ENCODE peak calls at places on chromosome 7, in ten cellular contexts. X, W, N, C, E, L, U, M, F and D are unnamed samples.

GRCh38 chr7:41437257-41438196 is 265.4 kb downstream of the INHBA start:
- DNase-seq in X (peak; percentile 62), E (no peak), U (no peak), M (no peak), F (no peak), L (no peak), C (no peak), N (no peak), W (no peak), D (no peak)

GRCh38 chr7:106393564-106393963 is 108.8 kb upstream of the NAMPT start:
- DNase-seq in X (no peak), C (no peak), U (no peak), W (no peak), N (no peak), M (no peak), E (no peak), L (no peak), F (no peak), D (no peak)

GRCh38 chr7:16590424-16590823 is 55.1 kb downstream of the ANKMY2 start:
- DNase-seq in W (no peak), X (no peak), L (no peak), C (no peak), M (no peak), U (no peak), E (no peak), N (no peak), F (no peak), D (no peak)

GRCh38 chr7:81630600-81630999 is 139.2 kb downstream of the HGF start:
- DNase-seq in U (no peak), N (no peak), E (no peak), W (no peak), L (no peak), C (no peak), M (no peak), X (no peak), F (no peak), D (no peak)

GRCh38 chr7:40232242-40232929 is 97.6 kb downstream of the SUGCT start:
- DNase-seq in X (peak; percentile 55), U (no peak), E (no peak), W (no peak), M (peak; percentile 86), N (peak; percentile 41), C (no peak), L (no peak), F (peak; percentile 57), D (no peak)

GRCh38 chr7:17903337-17903736 is 37.0 kb downstream of the SNX13 start:
- DNase-seq in W (no peak), E (no peak), C (no peak), M (no peak), L (no peak), N (no peak), X (no peak), F (no peak), U (no peak), D (no peak)

GRCh38 chr7:139745330-139746143 is 32.3 kb downstream of the HIPK2 start:
- DNase-seq in U (no peak), W (no peak), E (peak; percentile 44), X (no peak), C (peak; percentile 55), F (peak; percentile 45), L (no peak), M (no peak), N (no peak), D (no peak)

GRCh38 chr7:103132995-103133688 is 15.8 kb downstream of the NAPEPLD start:
- DNase-seq in X (no peak), W (no peak), E (no peak), N (no peak), C (no peak), F (no peak), M (no peak), U (no peak), L (no peak), D (no peak)

GRCh38 chr7:2734084-2734601 is 46.1 kb downstream of the AMZ1 start:
- DNase-seq in N (no peak), L (peak; percentile 73), C (no peak), E (no peak), M (no peak), W (peak; percentile 18), X (no peak), U (peak; percentile 25), F (no peak), D (no peak)

GRCh38 chr7:105006367-105007139 is 7.5 kb upstream of the KMT2E start:
- DNase-seq in E (no peak), M (no peak), X (peak; percentile 20), C (no peak), F (no peak), U (no peak), W (peak; percentile 61), L (no peak), N (peak; percentile 59), D (no peak)

GRCh38 chr7:93623816-93624215 is 49.3 kb upstream of the CALCR start:
- DNase-seq in F (no peak), L (no peak), X (no peak), N (no peak), U (no peak), C (no peak), M (no peak), E (no peak), W (no peak), D (no peak)

GRCh38 chr7:15914611-15915010 is 228.1 kb upstream of the MEOX2 start:
- DNase-seq in W (no peak), F (no peak), L (no peak), N (no peak), M (no peak), U (no peak), E (no peak), C (no peak), X (no peak), D (no peak)

GRCh38 chr7:149293338-149293737 is 31.3 kb downstream of the ZNF783 start:
- DNase-seq in M (no peak), F (no peak), X (no peak), L (no peak), W (no peak), U (no peak), N (no peak), E (no peak), C (no peak), D (no peak)

GRCh38 chr7:102978280-102978679 is 65.5 kb downstream of the LRRC17 start:
- DNase-seq in F (no peak), L (peak; percentile 71), N (no peak), C (peak; percentile 49), U (peak; percentile 62), X (peak; percentile 74), E (no peak), W (peak; percentile 69), M (peak; percentile 90), D (no peak)

GRCh38 chr7:52017802-52018679 is 701.4 kb upstream of the COBL start:
- DNase-seq in N (peak; percentile 36), F (peak; percentile 13), X (no peak), W (peak; percentile 62), C (no peak), L (no peak), U (no peak), E (no peak), M (no peak), D (no peak)
- TF ChIP-seq CTCF in N (peak; percentile 42), F (peak; percentile 39), X (peak; percentile 2), W (no peak), C (no peak), L (no peak), U (no peak), E (no peak), M (no peak), D (peak; percentile 32)

DNA sequence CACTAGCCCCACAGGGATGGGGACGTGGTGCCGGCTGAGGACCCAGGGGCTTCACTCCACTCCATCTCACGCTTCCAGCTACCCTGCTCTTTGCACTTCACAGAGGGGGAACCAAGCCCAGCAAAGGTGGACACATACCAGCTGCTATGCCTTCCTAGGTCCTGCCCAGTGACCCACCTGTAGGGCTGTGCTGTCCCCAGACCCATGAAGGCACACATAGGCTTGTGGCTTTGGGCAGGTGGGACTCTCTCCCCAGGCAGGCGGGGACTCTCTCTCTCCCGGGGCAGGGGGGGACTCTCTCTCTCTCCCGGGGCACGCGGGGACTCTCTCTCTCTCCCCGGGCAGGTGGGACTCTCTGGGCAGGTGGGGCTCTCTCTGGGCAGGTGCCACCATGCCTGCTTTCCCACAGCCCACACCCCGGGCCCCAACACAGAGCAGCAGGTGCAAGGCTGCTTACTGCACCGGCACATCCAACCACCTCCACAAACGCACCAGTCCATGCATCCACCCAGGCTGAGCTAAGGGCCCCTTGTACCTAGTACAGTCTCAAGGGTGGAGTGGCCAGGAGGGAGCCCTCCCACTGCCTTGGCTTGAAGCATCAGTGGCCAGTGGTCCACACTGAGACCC is 13.8 kb upstream of the GPR146 start:
- DNase-seq in M (no peak), U (no peak), W (no peak), E (no peak), L (peak; percentile 31), F (no peak), N (no peak), C (no peak), X (no peak), D (no peak)
- H3K36me3 ChIP-seq in M (no peaks in the 10 kb centered on the region), U (no peaks in the 10 kb centered on the region), W (peaks cover 6% of the 10 kb centered on the region), E (peaks cover 8% of the 10 kb centered on the region), L (no peaks in the 10 kb centered on the region), F (peaks cover 9% of the 10 kb centered on the region), N (no peaks in the 10 kb centered on the region), C (no peaks in the 10 kb centered on the region), X (peaks cover 3% of the 10 kb centered on the region), D (peaks cover 9% of the 10 kb centered on the region)

GRCh38 chr7:151744656-151745055 is 132.3 kb downstream of the PRKAG2 start:
- DNase-seq in C (no peak), L (no peak), M (no peak), X (no peak), W (no peak), N (no peak), U (no peak), F (no peak), E (no peak), D (no peak)

GRCh38 chr7:151742713-151743480 is 134.0 kb downstream of the PRKAG2 start:
- DNase-seq in U (no peak), C (no peak), L (no peak), N (no peak), X (no peak), F (no peak), W (no peak), M (no peak), E (peak; percentile 59), D (peak; percentile 68)

GRCh38 chr7:151744051-151744580 is 132.8 kb downstream of the PRKAG2 start:
- DNase-seq in N (no peak), X (no peak), U (no peak), C (no peak), L (no peak), W (no peak), E (no peak), F (no peak), M (no peak), D (no peak)

GRCh38 chr7:151745090-151745638 is 131.8 kb downstream of the PRKAG2 start:
- DNase-seq in M (peak; percentile 66), F (no peak), N (peak; percentile 83), C (no peak), E (peak; percentile 63), U (no peak), L (peak; percentile 92), W (peak; percentile 86), X (peak; percentile 61), D (peak; percentile 73)

GRCh38 chr7:151743481-151743983 is 133.4 kb downstream of the PRKAG2 start:
- DNase-seq in L (no peak), N (no peak), E (no peak), M (no peak), U (no peak), W (no peak), X (no peak), C (no peak), F (no peak), D (peak; percentile 57)
- H3K27ac ChIP-seq in L (no peak overlapping the region), N (no peak overlapping the region), E (peak overlapping the region; percentile 85), M (peak overlapping the region; percentile 34), U (no peak overlapping the region), W (peak overlapping the region; percentile 3), X (no peak overlapping the region), C (no peak overlapping the region), F (no peak overlapping the region), D (peak overlapping the region; percentile 89)

GRCh38 chr7:33334349-33334748 is 205.0 kb downstream of the BBS9 start:
- DNase-seq in N (no peak), X (peak; percentile 6), E (no peak), F (peak; percentile 16), C (no peak), W (no peak), L (no peak), U (no peak), M (peak; percentile 46), D (no peak)
- TF ChIP-seq CTCF in N (no peak), X (peak; percentile 47), E (peak; percentile 14), F (peak; percentile 57), C (no peak), W (no peak), L (no peak), U (no peak), M (peak; percentile 42), D (peak; percentile 48)